ENCODE peak calls at places on chromosome 6, in nine cellular contexts. One of them, this sample, is unnamed.

GRCh38 chr6:70547313-70547712 is 19.4 kb upstream of the SDHAF4 start:
- DNase-seq in left ventricle myocardium inferior: no peak
- DNase-seq in astrocyte: peak; percentile 5
- DNase-seq in pancreas: no peak
- DNase-seq in GM23338: peak; percentile 44
- DNase-seq in brain microvascular endothelial cell: no peak
- DNase-seq in tibial nerve: no peak
- DNase-seq in HCT116: no peak
- DNase-seq in heart left ventricle: no peak
- DNase-seq in this sample: peak; percentile 35

GRCh38 chr6:17450825-17451224 is 57.4 kb downstream of the CAP2 start:
- DNase-seq in left ventricle myocardium inferior: no peak
- DNase-seq in astrocyte: no peak
- DNase-seq in pancreas: no peak
- DNase-seq in GM23338: no peak
- DNase-seq in brain microvascular endothelial cell: no peak
- DNase-seq in tibial nerve: no peak
- DNase-seq in HCT116: no peak
- DNase-seq in heart left ventricle: no peak
- DNase-seq in this sample: no peak

GRCh38 chr6:85323435-85324040 is 126.3 kb upstream of the NT5E start:
- DNase-seq in left ventricle myocardium inferior: peak; percentile 47
- DNase-seq in astrocyte: peak; percentile 46
- DNase-seq in pancreas: peak; percentile 34
- DNase-seq in GM23338: peak; percentile 95
- DNase-seq in brain microvascular endothelial cell: peak; percentile 85
- DNase-seq in tibial nerve: peak; percentile 96
- DNase-seq in HCT116: peak; percentile 76
- DNase-seq in heart left ventricle: peak; percentile 32
- DNase-seq in this sample: peak; percentile 68

GRCh38 chr6:169425628-169426370 is 172.2 kb upstream of the THBS2 start:
- DNase-seq in left ventricle myocardium inferior: no peak
- DNase-seq in astrocyte: no peak
- DNase-seq in pancreas: no peak
- DNase-seq in GM23338: no peak
- DNase-seq in brain microvascular endothelial cell: no peak
- DNase-seq in tibial nerve: no peak
- DNase-seq in HCT116: no peak
- DNase-seq in heart left ventricle: no peak
- DNase-seq in this sample: no peak

GRCh38 chr6:156862711-156863110 is 85.5 kb downstream of the ARID1B start:
- DNase-seq in left ventricle myocardium inferior: no peak
- DNase-seq in astrocyte: no peak
- DNase-seq in pancreas: no peak
- DNase-seq in GM23338: no peak
- DNase-seq in brain microvascular endothelial cell: no peak
- DNase-seq in tibial nerve: no peak
- DNase-seq in HCT116: no peak
- DNase-seq in heart left ventricle: no peak
- DNase-seq in this sample: no peak

GRCh38 chr6:41637179-41638001 is 878 bp upstream of the MDFI start:
- DNase-seq in left ventricle myocardium inferior: no peak
- DNase-seq in astrocyte: no peak
- DNase-seq in pancreas: no peak
- DNase-seq in GM23338: peak; percentile 67
- DNase-seq in brain microvascular endothelial cell: no peak
- DNase-seq in tibial nerve: no peak
- DNase-seq in HCT116: no peak
- DNase-seq in heart left ventricle: no peak
- DNase-seq in this sample: no peak

GRCh38 chr6:157556671-157557430 is 175.9 kb downstream of the ZDHHC14 start:
- DNase-seq in left ventricle myocardium inferior: no peak
- DNase-seq in astrocyte: no peak
- DNase-seq in pancreas: peak; percentile 75
- DNase-seq in GM23338: no peak
- DNase-seq in brain microvascular endothelial cell: no peak
- DNase-seq in tibial nerve: no peak
- DNase-seq in HCT116: no peak
- DNase-seq in heart left ventricle: no peak
- DNase-seq in this sample: no peak

GRCh38 chr6:70673601-70674000 is 5.9 kb downstream of the SMAP1 start:
- DNase-seq in left ventricle myocardium inferior: no peak
- DNase-seq in astrocyte: peak; percentile 48
- DNase-seq in pancreas: no peak
- DNase-seq in GM23338: peak; percentile 33
- DNase-seq in brain microvascular endothelial cell: peak; percentile 56
- DNase-seq in tibial nerve: no peak
- DNase-seq in HCT116: no peak
- DNase-seq in heart left ventricle: no peak
- DNase-seq in this sample: no peak

GRCh38 chr6:69594405-69594804 is 202.4 kb downstream of the LMBRD1 start:
- DNase-seq in left ventricle myocardium inferior: no peak
- DNase-seq in astrocyte: no peak
- DNase-seq in pancreas: no peak
- DNase-seq in GM23338: no peak
- DNase-seq in brain microvascular endothelial cell: no peak
- DNase-seq in tibial nerve: no peak
- DNase-seq in HCT116: no peak
- DNase-seq in heart left ventricle: no peak
- DNase-seq in this sample: no peak

GRCh38 chr6:84524636-84525035 is 239.8 kb downstream of the TBX18 start:
- DNase-seq in left ventricle myocardium inferior: no peak
- DNase-seq in astrocyte: no peak
- DNase-seq in pancreas: no peak
- DNase-seq in GM23338: no peak
- DNase-seq in brain microvascular endothelial cell: no peak
- DNase-seq in tibial nerve: no peak
- DNase-seq in HCT116: no peak
- DNase-seq in heart left ventricle: no peak
- DNase-seq in this sample: no peak

GRCh38 chr6:132401120-132401940 is at the start of gene MOXD1:
- DNase-seq in left ventricle myocardium inferior: peak; percentile 45
- DNase-seq in astrocyte: no peak
- DNase-seq in pancreas: peak; percentile 23
- DNase-seq in GM23338: peak; percentile 78
- DNase-seq in brain microvascular endothelial cell: no peak
- DNase-seq in tibial nerve: no peak
- DNase-seq in HCT116: no peak
- DNase-seq in heart left ventricle: peak; percentile 32
- DNase-seq in this sample: no peak

GRCh38 chr6:106084973-106085686 is 1.0 kb upstream of the PRDM1 start:
- DNase-seq in left ventricle myocardium inferior: no peak
- DNase-seq in astrocyte: no peak
- DNase-seq in pancreas: no peak
- DNase-seq in GM23338: peak; percentile 39
- DNase-seq in brain microvascular endothelial cell: no peak
- DNase-seq in tibial nerve: peak; percentile 14
- DNase-seq in HCT116: no peak
- DNase-seq in heart left ventricle: no peak
- DNase-seq in this sample: no peak
- H3K4me3 ChIP-seq in left ventricle myocardium inferior: peak overlapping the region; percentile 66
- H3K4me3 ChIP-seq in astrocyte: peak overlapping the region; percentile 70
- H3K4me3 ChIP-seq in pancreas: no peak overlapping the region
- H3K4me3 ChIP-seq in GM23338: peak overlapping the region; percentile 54
- H3K4me3 ChIP-seq in brain microvascular endothelial cell: peak overlapping the region; percentile 64
- H3K4me3 ChIP-seq in tibial nerve: no peak overlapping the region
- H3K4me3 ChIP-seq in HCT116: peak overlapping the region; percentile 57
- H3K4me3 ChIP-seq in heart left ventricle: peak overlapping the region; percentile 46
- H3K4me3 ChIP-seq in this sample: peak overlapping the region; percentile 74

GRCh38 chr6:11230158-11231107 is 2.0 kb downstream of the NEDD9 start:
- DNase-seq in left ventricle myocardium inferior: no peak
- DNase-seq in astrocyte: no peak
- DNase-seq in pancreas: no peak
- DNase-seq in GM23338: no peak
- DNase-seq in brain microvascular endothelial cell: no peak
- DNase-seq in tibial nerve: no peak
- DNase-seq in HCT116: no peak
- DNase-seq in heart left ventricle: no peak
- DNase-seq in this sample: no peak

GRCh38 chr6:11231564-11232176 is 798 bp downstream of the NEDD9 start:
- DNase-seq in left ventricle myocardium inferior: no peak
- DNase-seq in astrocyte: peak; percentile 49
- DNase-seq in pancreas: no peak
- DNase-seq in GM23338: peak; percentile 64
- DNase-seq in brain microvascular endothelial cell: no peak
- DNase-seq in tibial nerve: no peak
- DNase-seq in HCT116: no peak
- DNase-seq in heart left ventricle: no peak
- DNase-seq in this sample: no peak

GRCh38 chr6:11227698-11228097 is 4.8 kb downstream of the NEDD9 start:
- DNase-seq in left ventricle myocardium inferior: no peak
- DNase-seq in astrocyte: no peak
- DNase-seq in pancreas: no peak
- DNase-seq in GM23338: no peak
- DNase-seq in brain microvascular endothelial cell: no peak
- DNase-seq in tibial nerve: no peak
- DNase-seq in HCT116: no peak
- DNase-seq in heart left ventricle: no peak
- DNase-seq in this sample: no peak

GRCh38 chr6:11231108-11231463 is 1.4 kb downstream of the NEDD9 start:
- DNase-seq in left ventricle myocardium inferior: no peak
- DNase-seq in astrocyte: no peak
- DNase-seq in pancreas: no peak
- DNase-seq in GM23338: no peak
- DNase-seq in brain microvascular endothelial cell: no peak
- DNase-seq in tibial nerve: no peak
- DNase-seq in HCT116: no peak
- DNase-seq in heart left ventricle: no peak
- DNase-seq in this sample: no peak

GRCh38 chr6:11229267-11230043 is 3.0 kb downstream of the NEDD9 start:
- DNase-seq in left ventricle myocardium inferior: no peak
- DNase-seq in astrocyte: no peak
- DNase-seq in pancreas: no peak
- DNase-seq in GM23338: peak; percentile 69
- DNase-seq in brain microvascular endothelial cell: no peak
- DNase-seq in tibial nerve: no peak
- DNase-seq in HCT116: no peak
- DNase-seq in heart left ventricle: no peak
- DNase-seq in this sample: no peak
- H3K4me3 ChIP-seq in left ventricle myocardium inferior: peak overlapping the region; percentile 70
- H3K4me3 ChIP-seq in astrocyte: peak overlapping the region; percentile 98
- H3K4me3 ChIP-seq in pancreas: no peak overlapping the region
- H3K4me3 ChIP-seq in GM23338: peak overlapping the region; percentile 57
- H3K4me3 ChIP-seq in brain microvascular endothelial cell: peak overlapping the region; percentile 96
- H3K4me3 ChIP-seq in tibial nerve: peak overlapping the region; percentile 43
- H3K4me3 ChIP-seq in HCT116: no peak overlapping the region
- H3K4me3 ChIP-seq in heart left ventricle: peak overlapping the region; percentile 65
- H3K4me3 ChIP-seq in this sample: peak overlapping the region; percentile 45

GRCh38 chr6:152463183-152463582 is 174.0 kb downstream of the SYNE1 start:
- DNase-seq in left ventricle myocardium inferior: no peak
- DNase-seq in astrocyte: no peak
- DNase-seq in pancreas: no peak
- DNase-seq in GM23338: no peak
- DNase-seq in brain microvascular endothelial cell: no peak
- DNase-seq in tibial nerve: no peak
- DNase-seq in HCT116: no peak
- DNase-seq in heart left ventricle: no peak
- DNase-seq in this sample: no peak
- H3K4me3 ChIP-seq in left ventricle myocardium inferior: peak overlapping the region; percentile 1
- H3K4me3 ChIP-seq in astrocyte: no peak overlapping the region
- H3K4me3 ChIP-seq in pancreas: no peak overlapping the region
- H3K4me3 ChIP-seq in GM23338: no peak overlapping the region
- H3K4me3 ChIP-seq in brain microvascular endothelial cell: no peak overlapping the region
- H3K4me3 ChIP-seq in tibial nerve: no peak overlapping the region
- H3K4me3 ChIP-seq in HCT116: no peak overlapping the region
- H3K4me3 ChIP-seq in heart left ventricle: no peak overlapping the region
- H3K4me3 ChIP-seq in this sample: no peak overlapping the region

GRCh38 chr6:38141045-38141444 is 321.5 kb downstream of the ZFAND3 start:
- DNase-seq in left ventricle myocardium inferior: no peak
- DNase-seq in astrocyte: no peak
- DNase-seq in pancreas: no peak
- DNase-seq in GM23338: no peak
- DNase-seq in brain microvascular endothelial cell: no peak
- DNase-seq in tibial nerve: no peak
- DNase-seq in HCT116: no peak
- DNase-seq in heart left ventricle: no peak
- DNase-seq in this sample: no peak

GRCh38 chr6:38142178-38142902 is 322.8 kb downstream of the ZFAND3 start:
- DNase-seq in left ventricle myocardium inferior: no peak
- DNase-seq in astrocyte: no peak
- DNase-seq in pancreas: no peak
- DNase-seq in GM23338: no peak
- DNase-seq in brain microvascular endothelial cell: no peak
- DNase-seq in tibial nerve: no peak
- DNase-seq in HCT116: no peak
- DNase-seq in heart left ventricle: no peak
- DNase-seq in this sample: no peak

GRCh38 chr6:38141716-38142115 is 322.2 kb downstream of the ZFAND3 start:
- DNase-seq in left ventricle myocardium inferior: no peak
- DNase-seq in astrocyte: no peak
- DNase-seq in pancreas: no peak
- DNase-seq in GM23338: no peak
- DNase-seq in brain microvascular endothelial cell: no peak
- DNase-seq in tibial nerve: no peak
- DNase-seq in HCT116: no peak
- DNase-seq in heart left ventricle: no peak
- DNase-seq in this sample: no peak

GRCh38 chr6:38144365-38144764 is 324.8 kb downstream of the ZFAND3 start:
- DNase-seq in left ventricle myocardium inferior: no peak
- DNase-seq in astrocyte: no peak
- DNase-seq in pancreas: no peak
- DNase-seq in GM23338: no peak
- DNase-seq in brain microvascular endothelial cell: no peak
- DNase-seq in tibial nerve: no peak
- DNase-seq in HCT116: no peak
- DNase-seq in heart left ventricle: no peak
- DNase-seq in this sample: no peak

DNA sequence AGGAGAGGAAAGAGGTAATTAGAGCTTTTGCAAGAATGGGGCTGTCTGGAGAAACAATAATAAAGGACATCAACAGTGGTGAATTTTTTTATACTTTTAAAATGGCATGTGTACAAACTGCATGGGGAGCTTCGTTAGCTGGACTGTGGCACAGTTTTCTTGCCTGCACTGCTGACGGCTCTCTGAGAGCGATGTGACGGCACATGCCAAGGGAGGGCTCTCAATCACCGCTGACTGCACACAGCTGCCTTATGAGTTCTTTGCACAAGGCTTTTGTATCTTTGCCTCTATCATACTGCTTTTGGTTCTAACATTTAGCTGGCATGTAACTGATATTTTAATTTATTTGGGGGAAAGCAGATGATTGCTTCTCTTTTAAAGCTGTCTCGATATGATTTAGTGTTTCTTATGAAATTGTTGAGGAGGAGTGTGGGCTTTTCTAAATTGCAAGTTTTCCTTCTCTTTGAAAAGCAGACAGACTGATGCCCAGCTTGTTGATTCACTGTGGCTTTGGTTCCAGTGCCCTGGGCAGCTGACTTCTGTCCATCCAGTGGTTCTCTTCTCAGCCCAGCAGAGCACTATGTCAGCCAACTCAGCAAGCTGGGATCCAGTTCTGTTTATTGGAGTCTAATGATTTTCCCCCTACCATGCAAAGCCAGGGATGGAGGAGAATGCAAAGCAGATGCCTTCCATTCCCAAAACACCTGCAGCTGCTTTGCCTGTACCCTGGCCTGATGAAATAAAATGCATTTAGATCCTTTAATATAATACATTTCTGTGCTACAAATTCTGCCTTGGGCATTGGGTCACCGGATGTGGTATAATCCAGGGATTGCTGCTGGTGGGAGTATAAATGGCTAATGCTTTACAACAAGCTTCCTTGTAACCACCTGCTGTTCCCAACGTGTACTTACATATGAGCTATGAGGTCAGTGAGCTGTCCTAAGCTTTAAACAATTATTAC is 323.9 kb downstream of the ZFAND3 start:
- DNase-seq in left ventricle myocardium inferior: no peak
- DNase-seq in astrocyte: no peak
- DNase-seq in pancreas: no peak
- DNase-seq in GM23338: no peak
- DNase-seq in brain microvascular endothelial cell: no peak
- DNase-seq in tibial nerve: no peak
- DNase-seq in HCT116: no peak
- DNase-seq in heart left ventricle: no peak
- DNase-seq in this sample: no peak
- H3K4me3 ChIP-seq in left ventricle myocardium inferior: no peak overlapping the region
- H3K4me3 ChIP-seq in astrocyte: no peak overlapping the region
- H3K4me3 ChIP-seq in pancreas: no peak overlapping the region
- H3K4me3 ChIP-seq in GM23338: no peak overlapping the region
- H3K4me3 ChIP-seq in brain microvascular endothelial cell: no peak overlapping the region
- H3K4me3 ChIP-seq in tibial nerve: no peak overlapping the region
- H3K4me3 ChIP-seq in HCT116: no peak overlapping the region
- H3K4me3 ChIP-seq in heart left ventricle: no peak overlapping the region
- H3K4me3 ChIP-seq in this sample: no peak overlapping the region

This sample was measured in AG09309.